ENCODE peak calls at places on chromosomes 2 and 18, in seven cellular contexts. U, Z, I, B, F, O and V are unnamed samples.

GRCh38 chr2:23803965-23804542 is 122.9 kb downstream of the ATAD2B start:
- DNase-seq in Z (peak; percentile 55), F (no peak), B (peak; percentile 62), I (no peak), U (peak; percentile 53), O (peak; percentile 32), V (no peak)

GRCh38 chr18:48826271-48826670 is 124.5 kb downstream of the SMAD7 start:
- DNase-seq in F (no peak), B (no peak), O (peak; percentile 8), Z (peak; percentile 5), U (no peak), I (peak; percentile 28), V (no peak)

GRCh38 chr2:203913947-203914346 is 22.6 kb upstream of the ICOS start:
- DNase-seq in U (no peak), Z (no peak), O (no peak), B (no peak), I (no peak), F (no peak), V (no peak)

GRCh38 chr18:59139615-59140286 is at the start of gene SEC11C:
- DNase-seq in F (peak; percentile 89), U (peak; percentile 94), B (peak; percentile 97), Z (peak; percentile 98), I (peak; percentile 97), O (peak; percentile 99), V (peak; percentile 78)

GRCh38 chr2:29053223-29053622 is 21.1 kb downstream of the PCARE start:
- DNase-seq in B (no peak), F (no peak), U (peak; percentile 10), I (no peak), O (no peak), Z (no peak), V (no peak)

GRCh38 chr18:7642491-7642890 is 75.4 kb downstream of the PTPRM start:
- DNase-seq in I (no peak), F (no peak), B (no peak), O (no peak), U (no peak), Z (no peak), V (no peak)

GRCh38 chr2:145091011-145091744 is 571.3 kb upstream of the ZEB2 start:
- DNase-seq in Z (no peak), U (peak; percentile 70), I (no peak), B (no peak), O (no peak), F (no peak), V (no peak)

GRCh38 chr18:67260841-67261240 is 255.7 kb downstream of the DSEL start:
- DNase-seq in F (no peak), I (no peak), U (peak; percentile 29), Z (no peak), B (no peak), O (no peak), V (no peak)

GRCh38 chr2:238523158-238524110 is 96.7 kb downstream of the ASB1 start:
- DNase-seq in F (peak; percentile 59), Z (peak; percentile 79), B (no peak), I (no peak), O (peak; percentile 22), U (peak; percentile 21), V (no peak)

GRCh38 chr18:23433360-23433759 is 19.7 kb upstream of the RIOK3 start:
- DNase-seq in I (no peak), Z (no peak), O (no peak), B (no peak), U (no peak), F (no peak), V (no peak)

GRCh38 chr2:240991378-240992263 is 6.8 kb upstream of the SNED1 start:
- DNase-seq in U (peak; percentile 97), Z (peak; percentile 98), O (peak; percentile 94), B (peak; percentile 87), F (peak; percentile 89), I (peak; percentile 98), V (peak; percentile 48)

GRCh38 chr2:169362346-169363026 is at the start of gene LRP2:
- DNase-seq in I (no peak), B (peak; percentile 36), F (no peak), O (no peak), U (no peak), Z (peak; percentile 48), V (no peak)

GRCh38 chr2:174554514-174555119 is 43.0 kb downstream of the WIPF1 start:
- DNase-seq in B (no peak), F (no peak), U (no peak), I (no peak), O (no peak), Z (no peak), V (no peak)

GRCh38 chr2:234905547-234906260 is 46.1 kb upstream of the SH3BP4 start:
- DNase-seq in Z (no peak), F (no peak), I (no peak), O (no peak), U (peak; percentile 57), B (no peak), V (no peak)

GRCh38 chr2:56681659-56682396 is 498.0 kb downstream of the CCDC85A start:
- DNase-seq in O (no peak), U (peak; percentile 3), B (no peak), I (no peak), F (no peak), Z (no peak), V (no peak)

GRCh38 chr2:186687774-186688173 is 6.1 kb upstream of the FAM171B start:
- DNase-seq in Z (no peak), I (no peak), U (peak; percentile 90), B (no peak), O (no peak), F (no peak), V (no peak)

GRCh38 chr2:162196611-162197010 is 44.6 kb upstream of the GCG start:
- DNase-seq in O (no peak), B (no peak), I (no peak), Z (no peak), F (no peak), U (peak; percentile 91), V (no peak)

GRCh38 chr2:85032621-85033020 is 61.7 kb downstream of the KCMF1 start:
- DNase-seq in U (peak; percentile 27), O (no peak), B (no peak), Z (no peak), F (no peak), I (no peak), V (no peak)

GRCh38 chr2:855177-855576 is 95.5 kb upstream of the SNTG2 start:
- DNase-seq in O (no peak), Z (no peak), B (no peak), I (no peak), U (no peak), F (no peak), V (no peak)

GRCh38 chr2:10490806-10491291 is 42.7 kb upstream of the ODC1 start:
- DNase-seq in I (peak; percentile 35), U (no peak), Z (no peak), F (no peak), B (no peak), O (no peak), V (no peak)

GRCh38 chr2:29811378-29811777 is 110.0 kb downstream of the ALK start:
- DNase-seq in B (no peak), Z (no peak), F (no peak), I (no peak), O (no peak), U (peak; percentile 4), V (no peak)

GRCh38 chr18:69240275-69240674 is 160.4 kb upstream of the DOK6 start:
- DNase-seq in Z (no peak), O (no peak), B (no peak), U (no peak), F (no peak), I (no peak), V (no peak)

GRCh38 chr2:212919238-212919637 is 232.2 kb downstream of the IKZF2 start:
- DNase-seq in U (no peak), B (no peak), Z (no peak), F (no peak), O (no peak), I (no peak), V (no peak)

GRCh38 chr2:133314761-133315160 is 253.5 kb downstream of the NCKAP5 start:
- DNase-seq in U (no peak), B (no peak), I (no peak), F (no peak), O (no peak), Z (no peak), V (no peak)

GRCh38 chr18:26650310-26651285 is 102.2 kb upstream of the KCTD1 start:
- DNase-seq in Z (no peak), U (no peak), B (no peak), O (no peak), I (no peak), F (no peak), V (no peak)
- H3K4me1 ChIP-seq in Z (peaks cover 3% of the 10 kb centered on the region), U (no peaks in the 10 kb centered on the region), B (no peaks in the 10 kb centered on the region), O (no peaks in the 10 kb centered on the region), I (peaks cover 5% of the 10 kb centered on the region), F (peaks cover 8% of the 10 kb centered on the region), V (no peaks in the 10 kb centered on the region)

GRCh38 chr2:118269408-118270051 is 181.3 kb downstream of the INSIG2 start:
- DNase-seq in B (no peak), F (no peak), I (no peak), O (no peak), Z (no peak), U (no peak), V (no peak)
- TF ChIP-seq CTCF in B (no peak), F (no peak), I (no peak), O (no peak), Z (no peak), U (no peak), V (peak; percentile 8)

GRCh38 chr18:11981633-11982366 is 493 bp downstream of the IMPA2 start:
- DNase-seq in I (peak; percentile 70), Z (peak; percentile 81), U (peak; percentile 19), F (no peak), O (peak; percentile 61), B (peak; percentile 58), V (no peak)
- H3K4me1 ChIP-seq in I (peaks cover 7% of the 10 kb centered on the region), Z (peaks cover 29% of the 10 kb centered on the region), U (peaks cover 7% of the 10 kb centered on the region), F (peaks cover 16% of the 10 kb centered on the region), O (peaks cover 8% of the 10 kb centered on the region), B (no peaks in the 10 kb centered on the region), V (peaks cover 30% of the 10 kb centered on the region)

GRCh38 chr2:65144571-65144970 is 14.7 kb upstream of the RAB1A start:
- DNase-seq in O (no peak), Z (no peak), F (no peak), U (no peak), B (no peak), I (no peak), V (no peak)
- TF ChIP-seq CTCF in O (no peak), Z (no peak), F (no peak), U (no peak), B (no peak), I (no peak), V (no peak)

GRCh38 chr2:160380000-160380570 is 113.5 kb downstream of the RBMS1 start:
- DNase-seq in I (no peak), Z (no peak), U (no peak), O (no peak), F (no peak), B (no peak), V (no peak)
- H3K4me1 ChIP-seq in I (peaks cover 65% of the 10 kb centered on the region), Z (peaks cover 77% of the 10 kb centered on the region), U (peaks cover 41% of the 10 kb centered on the region), O (peaks cover 52% of the 10 kb centered on the region), F (peaks cover 74% of the 10 kb centered on the region), B (peaks cover 43% of the 10 kb centered on the region), V (peaks cover 55% of the 10 kb centered on the region)

DNA sequence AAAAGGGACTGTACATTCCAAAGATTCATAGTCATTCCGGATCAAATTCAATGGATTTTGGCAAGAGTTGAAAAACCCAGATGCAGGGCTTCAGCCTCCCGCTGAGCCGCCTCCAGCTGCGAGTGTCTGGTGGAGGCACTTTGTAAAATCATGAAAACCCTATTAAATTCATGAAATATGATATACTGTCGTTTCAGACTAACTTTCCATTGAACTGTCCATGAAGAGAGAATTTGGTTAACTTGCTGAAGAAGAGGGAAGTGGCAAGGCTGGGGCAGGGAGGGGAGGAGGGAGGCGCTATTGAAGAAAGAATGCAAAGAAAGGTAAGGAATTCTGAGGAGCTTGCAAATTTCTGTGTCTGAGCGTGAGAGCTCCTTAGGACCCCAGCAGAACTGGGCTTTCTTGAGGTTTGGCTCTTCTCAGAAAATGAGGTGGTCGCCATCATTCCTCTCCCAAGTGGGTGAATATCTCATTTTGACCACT is 25.7 kb upstream of the SLC14A2 start:
- DNase-seq in B (peak; percentile 33), U (peak; percentile 91), I (no peak), F (no peak), O (no peak), Z (peak; percentile 67), V (no peak)
- TF ChIP-seq CTCF in B (no peak), U (no peak), I (no peak), F (no peak), O (no peak), Z (no peak), V (no peak)